ENCODE peak calls at places on chromosome 12, in ten cellular contexts. Y is cardiac muscle cell; E is activated naive CD4-positive, alpha-beta T cell treated with anti-CD3 and anti-CD28 coated beads for 36 hours; T is kidney; Z is T-helper 17 cell; D is stimulated activated CD4-positive, alpha-beta T cell treated with anti-CD3 and anti-CD28 coated beads, TNF-alpha, amount 100 ng/mL, for 48 hours; F is OCI-M1; P is stimulated activated CD8-positive, alpha-beta memory T cell treated with anti-CD3 and anti-CD28 coated beads, Interleukin-4, amount 100 ng/mL, for 1 hour; X is IMR-90; A is left lung. Q is an unnamed sample.

GRCh38 chr12:30694971-30695326 is 720 bp downstream of the IPO8 start:
- DNase-seq in A (peak), E (peak), F (peak), Y (peak), D (no peak), Z (no peak), T (peak), P (no peak), X (peak), Q (no peak)

GRCh38 chr12:76586764-76587395 is 27.3 kb upstream of the OSBPL8 start:
- DNase-seq in X (peak), Z (peak), Y (peak), T (no peak), A (no peak), D (peak), E (peak), P (peak), F (peak), Q (no peak)

GRCh38 chr12:70719672-70720420 is 82.6 kb upstream of the PTPRB start:
- DNase-seq in T (no peak), E (peak), Y (peak), P (no peak), D (peak), X (peak), Z (no peak), F (peak), A (peak), Q (no peak)

GRCh38 chr12:16884056-16884455 is 278.1 kb upstream of the LMO3 start:
- DNase-seq in X (no peak), A (no peak), T (no peak), F (no peak), E (no peak), Y (no peak), P (no peak), Z (no peak), D (no peak), Q (no peak)

GRCh38 chr12:55614764-55615163 is 21.9 kb upstream of the OR10P1 start:
- DNase-seq in Z (no peak), P (no peak), X (no peak), A (no peak), Y (no peak), D (no peak), E (no peak), F (no peak), T (no peak), Q (no peak)

GRCh38 chr12:45933504-45933903 is 56.9 kb downstream of the SCAF11 start:
- DNase-seq in P (no peak), D (no peak), A (no peak), E (no peak), Z (no peak), F (no peak), T (no peak), X (no peak), Y (no peak), Q (no peak)

GRCh38 chr12:15644700-15645099 is 144.5 kb downstream of the EPS8 start:
- DNase-seq in Z (no peak), E (no peak), F (no peak), D (no peak), P (no peak), X (peak), T (no peak), Y (no peak), A (no peak), Q (no peak)

GRCh38 chr12:113932411-113933196 is 33.5 kb downstream of the RBM19 start:
- DNase-seq in F (peak), Y (peak), E (no peak), X (peak), A (no peak), P (no peak), T (no peak), Z (no peak), D (no peak), Q (no peak)

GRCh38 chr12:19431407-19432308 is 7.6 kb upstream of the AEBP2 start:
- DNase-seq in E (peak), Z (no peak), A (no peak), F (no peak), P (no peak), T (no peak), Y (no peak), X (peak), D (peak), Q (no peak)

GRCh38 chr12:69239922-69240624 is 704 bp downstream of the CPSF6 start:
- DNase-seq in Y (peak), F (peak), P (peak), E (peak), X (peak), T (peak), D (peak), A (peak), Z (peak), Q (peak)

Q was measured in mesenteric fat pad.